ENCODE peak calls at places on chromosomes 16 and 17, in eight cellular contexts. N is ovary, W is uterus, B is body of pancreas, M is breast epithelium, F is H54, E is heart left ventricle, Q is A549. A is an unnamed sample.

GRCh38 chr16:17470002-17470870 is 524 bp downstream of the XYLT1 start:
- DNase-seq in N (peak), W (peak), B (peak), M (no peak), F (no peak), E (peak), Q (no peak), A (no peak)

GRCh38 chr17:60525624-60526514 is at the start of gene APPBP2:
- DNase-seq in N (peak), W (peak), B (peak), M (peak), F (peak), E (peak), Q (peak), A (peak)

GRCh38 chr17:47873200-47874090 is 22.5 kb upstream of the SP6 start:
- DNase-seq in N (no peak), W (no peak), B (no peak), M (no peak), F (no peak), E (peak), Q (no peak), A (no peak)

GRCh38 chr17:14268264-14268663 is 31.6 kb upstream of the CDRT15 start:
- DNase-seq in N (no peak), W (no peak), B (peak), M (no peak), F (no peak), E (no peak), Q (no peak), A (no peak)

GRCh38 chr16:28208824-28209223 is 2.9 kb downstream of the XPO6 start:
- DNase-seq in N (no peak), W (no peak), B (no peak), M (no peak), F (no peak), E (no peak), Q (no peak), A (no peak)

GRCh38 chr17:7842380-7842949 is 8.4 kb downstream of the KDM6B start:
- DNase-seq in N (peak), W (peak), B (peak), M (peak), F (no peak), E (peak), Q (peak), A (peak)

GRCh38 chr17:372157-373152 is 19.8 kb upstream of the RPH3AL start:
- DNase-seq in N (no peak), W (no peak), B (peak), M (no peak), F (no peak), E (peak), Q (no peak), A (no peak)

GRCh38 chr17:76147211-76148014 is 6.4 kb upstream of the FOXJ1 start:
- DNase-seq in N (no peak), W (no peak), B (no peak), M (peak), F (no peak), E (no peak), Q (no peak), A (no peak)

GRCh38 chr16:4371481-4372314 is at the start of gene VASN:
- DNase-seq in N (peak), W (peak), B (peak), M (peak), F (peak), E (peak), Q (peak), A (peak)

GRCh38 chr16:55035956-55036355 is 105.3 kb downstream of the IRX5 start:
- DNase-seq in N (no peak), W (no peak), B (no peak), M (no peak), F (no peak), E (no peak), Q (no peak), A (no peak)

GRCh38 chr17:61382796-61383688 is 16.6 kb upstream of the TBX2 start:
- DNase-seq in N (no peak), W (no peak), B (no peak), M (no peak), F (no peak), E (no peak), Q (no peak), A (no peak)

GRCh38 chr17:2259769-2260536 is 43.6 kb downstream of the SMG6 start:
- DNase-seq in N (no peak), W (peak), B (no peak), M (no peak), F (no peak), E (no peak), Q (no peak), A (no peak)

GRCh38 chr16:69535123-69536050 is 30.4 kb upstream of the NFAT5 start:
- DNase-seq in N (no peak), W (no peak), B (no peak), M (no peak), F (peak), E (no peak), Q (no peak), A (no peak)

GRCh38 chr17:81734405-81735055 is 22.4 kb downstream of the SLC25A10 start:
- DNase-seq in N (no peak), W (no peak), B (no peak), M (no peak), F (no peak), E (no peak), Q (no peak), A (no peak)

GRCh38 chr17:2580641-2581040 is 12.8 kb upstream of the PAFAH1B1 start:
- DNase-seq in N (no peak), W (no peak), B (no peak), M (no peak), F (no peak), E (no peak), Q (no peak), A (no peak)

GRCh38 chr17:55674107-55674506 is 48.6 kb downstream of the TMEM100 start:
- DNase-seq in N (no peak), W (no peak), B (no peak), M (no peak), F (no peak), E (no peak), Q (no peak), A (no peak)

GRCh38 chr17:81291662-81292061 is 3.4 kb downstream of the SLC38A10 start:
- DNase-seq in N (peak), W (peak), B (peak), M (peak), F (peak), E (peak), Q (peak), A (peak)

GRCh38 chr17:8791910-8792270 is 7.3 kb downstream of the MFSD6L start:
- DNase-seq in N (no peak), W (no peak), B (no peak), M (no peak), F (no peak), E (no peak), Q (peak), A (no peak)

GRCh38 chr17:64572682-64573154 is 65.9 kb downstream of the CEP95 start:
- DNase-seq in N (no peak), W (no peak), B (no peak), M (no peak), F (no peak), E (no peak), Q (peak), A (peak)

DNA sequence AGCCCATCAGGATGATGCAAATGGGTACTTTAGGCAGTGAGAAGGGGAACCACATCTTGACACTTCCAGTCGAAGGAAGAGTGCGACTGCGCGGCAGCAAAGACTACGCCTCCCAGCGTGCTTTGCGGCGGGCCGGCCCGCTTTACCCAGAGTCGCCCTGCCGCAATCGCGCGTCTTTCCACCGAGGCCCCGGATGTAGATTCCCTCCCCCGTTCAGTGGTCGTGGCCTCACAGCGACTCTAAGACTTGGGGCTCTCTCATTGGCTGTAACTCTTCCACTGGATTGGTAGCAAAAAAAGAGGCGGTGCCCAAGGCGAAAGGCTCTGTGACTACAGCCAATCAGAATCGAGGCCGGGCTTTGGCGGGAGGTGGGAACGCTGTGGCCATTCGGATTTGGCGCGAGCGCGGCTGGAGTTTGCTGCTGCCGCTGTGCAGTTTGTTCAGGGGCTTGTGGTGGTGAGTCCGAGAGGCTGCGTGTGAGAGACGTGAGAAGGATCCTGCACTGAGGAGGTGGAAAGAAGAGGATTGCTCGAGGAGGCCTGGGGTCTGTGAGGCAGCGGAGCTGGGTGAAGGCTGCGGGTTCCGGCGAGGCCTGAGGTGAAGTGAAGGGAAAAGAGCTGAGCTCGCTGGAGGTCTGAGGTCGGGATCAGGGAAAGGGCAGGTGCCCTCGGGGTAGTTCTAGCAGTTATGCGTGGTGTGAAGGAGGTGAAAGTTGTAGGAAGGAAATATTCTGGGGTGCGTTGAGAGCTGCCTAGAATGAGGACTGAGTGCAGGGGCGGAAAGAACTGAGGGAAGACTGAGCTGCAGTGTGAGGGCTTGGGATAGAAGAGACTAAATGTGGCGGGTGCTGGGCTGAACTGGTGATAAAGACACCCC is at the start of gene CDC6:
- DNase-seq in N (peak), W (peak), B (peak), M (peak), F (peak), E (peak), Q (peak), A (peak)
- TF ChIP-seq POLR2A in N (no peak), W (peak), B (peak), M (no peak), F (peak), E (peak), Q (peak), A (peak)

DNA sequence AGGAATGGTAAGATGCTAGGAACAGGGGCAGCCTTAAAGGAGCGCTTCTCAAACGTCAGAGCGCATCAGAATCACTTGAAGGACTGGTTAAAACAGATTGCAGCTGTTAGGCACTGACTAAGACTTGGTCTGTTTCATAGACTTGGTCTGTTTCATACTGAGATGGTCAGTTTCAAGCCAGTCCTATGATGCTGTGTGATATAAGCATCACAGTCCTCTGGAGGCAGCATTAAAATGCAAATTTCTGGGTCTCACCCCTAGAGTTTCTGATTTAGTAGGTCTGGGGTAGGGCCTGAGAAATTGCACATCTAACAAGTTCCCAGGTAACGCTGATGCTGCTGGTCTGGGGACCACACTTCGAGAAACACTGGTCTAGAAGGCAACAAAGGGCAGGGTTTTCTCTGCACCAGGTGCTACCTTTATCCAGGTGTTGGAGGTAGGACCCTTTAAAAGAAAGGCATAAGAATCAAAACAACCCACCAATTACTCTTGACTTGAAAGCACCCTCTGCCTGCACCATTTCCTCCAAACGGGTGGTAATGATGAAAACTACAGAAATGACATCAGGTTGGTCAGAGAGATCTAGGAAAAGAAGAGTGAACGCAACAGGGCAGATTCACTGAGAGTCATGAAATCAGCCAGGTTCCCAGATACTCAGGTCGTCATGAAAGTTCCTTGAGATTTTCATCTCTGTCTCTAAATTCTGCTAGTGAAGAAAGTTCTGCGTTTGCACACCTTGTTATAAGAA is 95.1 kb upstream of the RCVRN start:
- DNase-seq in N (no peak), W (no peak), B (no peak), M (no peak), F (no peak), E (no peak), Q (no peak), A (no peak)
- TF ChIP-seq POLR2A in N (no peak), W (no peak), B (no peak), M (no peak), F (no peak), E (no peak), Q (no peak), A (no peak)

GRCh38 chr17:49071106-49071505 is 61.5 kb upstream of the B4GALNT2 start:
- DNase-seq in N (no peak), W (no peak), B (no peak), M (no peak), F (no peak), E (no peak), Q (no peak), A (no peak)
- TF ChIP-seq POLR2A in N (no peak), W (no peak), B (no peak), M (no peak), F (no peak), E (no peak), Q (no peak), A (no peak)

DNA sequence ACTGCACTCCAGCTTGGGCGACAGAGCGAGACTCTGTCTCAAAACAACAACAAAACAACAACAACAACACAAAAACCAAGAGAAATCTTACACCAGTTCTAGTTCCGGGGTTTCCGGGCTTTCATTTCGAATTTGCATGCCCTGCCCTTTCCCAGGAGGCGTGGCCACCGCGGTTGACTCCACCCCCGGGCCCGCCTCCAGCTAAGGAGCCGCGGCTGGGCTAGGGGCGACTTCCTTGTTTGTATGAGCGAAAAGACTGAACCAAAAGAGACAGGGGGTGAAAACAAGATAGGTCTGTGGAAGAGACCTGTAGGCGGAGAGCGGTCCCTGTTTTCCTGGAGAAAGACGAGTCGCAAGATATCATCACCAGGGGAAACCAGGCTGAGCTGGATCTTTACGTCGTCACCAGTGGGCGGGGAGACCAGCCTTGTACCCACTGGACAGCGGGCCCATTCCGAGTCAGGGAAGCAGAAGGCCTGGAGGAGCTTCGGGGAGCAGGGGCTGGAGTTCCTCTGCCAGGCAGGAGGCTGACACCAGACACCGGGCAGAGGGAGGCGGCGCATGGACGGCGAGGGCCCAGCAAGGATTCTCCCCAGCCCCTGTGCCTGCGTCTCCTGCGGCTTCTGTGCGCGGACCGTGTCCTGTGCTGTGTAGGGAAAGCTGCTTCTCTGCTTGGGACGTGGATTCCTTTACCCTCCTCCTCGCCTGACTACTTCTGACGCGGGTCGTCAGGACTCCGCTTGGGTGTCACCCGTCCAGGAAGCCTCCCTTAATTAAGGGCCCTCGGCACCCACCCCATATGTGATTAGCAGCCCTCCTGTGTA is 10.4 kb upstream of the ARL4D start:
- DNase-seq in N (peak), W (peak), B (peak), M (peak), F (peak), E (peak), Q (peak), A (peak)
- TF ChIP-seq POLR2A in N (peak), W (peak), B (peak), M (peak), F (peak), E (peak), Q (peak), A (peak)

GRCh38 chr16:24573141-24573540 is 33.8 kb downstream of the RBBP6 start:
- DNase-seq in N (no peak), W (no peak), B (no peak), M (no peak), F (no peak), E (no peak), Q (no peak), A (no peak)

GRCh38 chr16:24577167-24577566 is 37.8 kb downstream of the RBBP6 start:
- DNase-seq in N (no peak), W (no peak), B (no peak), M (no peak), F (no peak), E (no peak), Q (no peak), A (no peak)

GRCh38 chr16:24568392-24568791 is 29.0 kb downstream of the RBBP6 start:
- DNase-seq in N (no peak), W (no peak), B (no peak), M (no peak), F (no peak), E (no peak), Q (peak), A (no peak)

DNA sequence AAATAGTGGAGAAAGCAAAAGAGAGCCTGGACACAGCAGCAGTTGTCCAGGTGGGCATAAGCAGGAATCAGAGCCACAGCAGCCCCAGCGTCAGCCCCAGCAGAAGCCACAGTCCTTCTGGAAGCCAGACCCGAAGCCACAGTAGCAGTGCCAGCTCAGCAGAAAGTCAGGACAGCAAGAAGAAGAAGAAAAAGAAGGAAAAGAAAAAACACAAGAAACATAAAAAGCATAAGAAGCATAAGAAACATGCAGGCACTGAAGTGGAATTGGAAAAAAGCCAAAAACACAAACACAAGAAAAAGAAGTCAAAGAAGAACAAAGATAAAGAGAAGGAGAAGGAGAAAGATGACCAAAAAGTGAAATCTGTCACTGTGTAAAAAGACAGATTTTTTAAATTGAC is 32.7 kb downstream of the RBBP6 start:
- DNase-seq in N (no peak), W (no peak), B (no peak), M (no peak), F (no peak), E (no peak), Q (no peak), A (no peak)
- TF ChIP-seq POLR2A in N (no peak), W (no peak), B (no peak), M (no peak), F (no peak), E (no peak), Q (no peak), A (no peak)

GRCh38 chr16:2980227-2981176 is at the start of gene PKMYT1:
- DNase-seq in N (peak), W (peak), B (peak), M (peak), F (peak), E (peak), Q (peak), A (peak)
- TF ChIP-seq POLR2A in N (peak), W (peak), B (peak), M (peak), F (peak), E (peak), Q (peak), A (peak)

DNA sequence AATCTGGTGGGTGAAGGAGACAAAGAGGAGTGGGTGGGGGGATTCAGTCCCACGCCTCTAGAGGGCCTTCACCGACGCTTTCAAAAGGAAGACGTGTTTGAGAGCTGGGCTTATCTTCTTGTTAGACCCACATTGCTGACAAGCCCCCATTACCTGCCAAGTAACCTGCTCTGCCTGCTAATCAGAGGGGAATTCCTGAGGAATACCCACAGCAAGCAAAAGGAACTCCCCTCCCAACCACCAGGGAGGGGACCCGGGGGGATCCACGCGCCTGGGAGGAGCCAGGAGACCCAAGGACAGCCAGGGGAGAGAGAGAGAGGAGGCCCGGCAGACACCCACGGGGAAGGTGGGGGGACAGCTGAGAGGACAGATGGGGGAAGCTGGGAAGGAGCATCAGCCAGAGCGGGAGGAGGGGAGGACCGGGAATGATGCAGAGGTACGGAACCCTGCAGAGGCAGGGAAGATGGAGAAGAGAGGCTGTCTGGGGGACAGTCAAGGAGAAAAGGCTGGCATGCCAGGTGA is 986 bp downstream of the MTMR4 start:
- DNase-seq in N (no peak), W (no peak), B (no peak), M (no peak), F (no peak), E (no peak), Q (no peak), A (no peak)
- TF ChIP-seq POLR2A in N (no peak), W (no peak), B (no peak), M (no peak), F (no peak), E (no peak), Q (no peak), A (no peak)

GRCh38 chr17:74452027-74452840 is 14.2 kb upstream of the CD300A start:
- DNase-seq in N (no peak), W (no peak), B (no peak), M (no peak), F (no peak), E (peak), Q (no peak), A (peak)

GRCh38 chr17:74453665-74454196 is 12.7 kb upstream of the CD300A start:
- DNase-seq in N (no peak), W (no peak), B (no peak), M (peak), F (peak), E (peak), Q (peak), A (peak)

GRCh38 chr17:74455025-74455585 is 11.3 kb upstream of the CD300A start:
- DNase-seq in N (no peak), W (no peak), B (no peak), M (no peak), F (no peak), E (peak), Q (no peak), A (no peak)

GRCh38 chr17:74452841-74453661 is 13.4 kb upstream of the CD300A start:
- DNase-seq in N (peak), W (no peak), B (peak), M (no peak), F (no peak), E (peak), Q (no peak), A (no peak)

GRCh38 chr17:74454197-74455024 is 12.0 kb upstream of the CD300A start:
- DNase-seq in N (peak), W (peak), B (peak), M (no peak), F (no peak), E (no peak), Q (no peak), A (no peak)
- TF ChIP-seq POLR2A in N (peak), W (peak), B (peak), M (no peak), F (no peak), E (peak), Q (no peak), A (no peak)